ENCODE peak calls at places on chromosomes 3 and 15, in six cellular contexts. B, S, F, T, X and E are unnamed samples.

GRCh38 chr15:80070840-80071239 is 11.4 kb downstream of the ZFAND6 start:
- DNase-seq in B (no peak), S (no peak), F (no peak), T (no peak), X (no peak), E (no peak)

GRCh38 chr3:132317229-132317948 is at the start of gene ACP3:
- DNase-seq in B (peak), S (peak), F (peak), T (no peak), X (no peak), E (peak)

GRCh38 chr3:70392227-70392626 is 79.8 kb upstream of the MDFIC2 start:
- DNase-seq in B (no peak), S (no peak), F (no peak), T (no peak), X (no peak), E (no peak)

GRCh38 chr15:50166216-50166615 is 15.8 kb upstream of the SLC27A2 start:
- DNase-seq in B (no peak), S (no peak), F (no peak), T (no peak), X (no peak), E (no peak)

GRCh38 chr15:62559049-62559733 is 394.1 kb upstream of the C2CD4B start:
- DNase-seq in B (no peak), S (peak), F (no peak), T (no peak), X (no peak), E (no peak)

GRCh38 chr3:46565607-46566039 is 479 bp downstream of the LRRC2 start:
- DNase-seq in B (no peak), S (peak), F (no peak), T (no peak), X (no peak), E (no peak)

GRCh38 chr3:131388400-131388799 is 6.8 kb downstream of the NUDT16 start:
- DNase-seq in B (no peak), S (no peak), F (no peak), T (no peak), X (no peak), E (no peak)

GRCh38 chr3:170207717-170208116 is 14.5 kb upstream of the PRKCI start:
- DNase-seq in B (no peak), S (no peak), F (no peak), T (no peak), X (no peak), E (no peak)

GRCh38 chr15:25054329-25054728 is 99.5 kb downstream of the SNRPN start:
- DNase-seq in B (no peak), S (no peak), F (no peak), T (no peak), X (no peak), E (no peak)

GRCh38 chr3:136749106-136749505 is 3.1 kb downstream of the STAG1 start:
- DNase-seq in B (no peak), S (no peak), F (no peak), T (peak), X (no peak), E (no peak)

GRCh38 chr3:8301977-8302589 is 199.5 kb upstream of the LMCD1 start:
- DNase-seq in B (peak), S (no peak), F (no peak), T (no peak), X (no peak), E (no peak)

GRCh38 chr3:128277378-128278049 is 124.2 kb downstream of the EEFSEC start:
- DNase-seq in B (no peak), S (no peak), F (peak), T (no peak), X (no peak), E (no peak)

GRCh38 chr15:39997031-39997430 is 42.0 kb downstream of the SRP14 start:
- DNase-seq in B (no peak), S (no peak), F (no peak), T (no peak), X (no peak), E (no peak)

GRCh38 chr15:48418343-48418742 is 87.1 kb downstream of the DUT start:
- DNase-seq in B (no peak), S (no peak), F (no peak), T (no peak), X (no peak), E (no peak)

GRCh38 chr3:141650783-141651182 is 87.3 kb upstream of the RNF7 start:
- DNase-seq in B (no peak), S (no peak), F (no peak), T (no peak), X (no peak), E (no peak)

GRCh38 chr15:52139599-52140462 is 27.3 kb upstream of the BCL2L10 start:
- DNase-seq in B (peak), S (peak), F (peak), T (peak), X (no peak), E (peak)

GRCh38 chr3:183330881-183331280 is 77.8 kb downstream of the B3GNT5 start:
- DNase-seq in B (no peak), S (no peak), F (no peak), T (peak), X (no peak), E (no peak)

GRCh38 chr3:64489361-64490044 is 198.3 kb downstream of the ADAMTS9 start:
- DNase-seq in B (peak), S (no peak), F (peak), T (peak), X (no peak), E (no peak)

GRCh38 chr15:100005013-100005412 is 271.8 kb upstream of the LYSMD4 start:
- DNase-seq in B (no peak), S (no peak), F (no peak), T (no peak), X (no peak), E (no peak)

GRCh38 chr3:50276762-50277101 is 2.2 kb upstream of the LSMEM2 start:
- DNase-seq in B (no peak), S (no peak), F (no peak), T (no peak), X (no peak), E (no peak)

GRCh38 chr15:62254137-62254934 is 89.3 kb upstream of the C2CD4B start:
- DNase-seq in B (peak), S (peak), F (peak), T (peak), X (no peak), E (peak)

GRCh38 chr3:177145402-177145801 is 51.9 kb downstream of the TBL1XR1 start:
- DNase-seq in B (no peak), S (no peak), F (no peak), T (no peak), X (no peak), E (no peak)

GRCh38 chr3:123791417-123791816 is 92.7 kb downstream of the MYLK start:
- DNase-seq in B (no peak), S (no peak), F (no peak), T (no peak), X (no peak), E (no peak)

GRCh38 chr3:103810167-103810566 is 1375.4 kb downstream of the ZPLD1 start:
- DNase-seq in B (no peak), S (no peak), F (no peak), T (no peak), X (no peak), E (no peak)

GRCh38 chr15:100769975-100770340 is 109.7 kb upstream of the ALDH1A3 start:
- DNase-seq in B (no peak), S (no peak), F (no peak), T (no peak), X (no peak), E (no peak)

GRCh38 chr3:94423566-94423965 is 360.7 kb downstream of the NSUN3 start:
- DNase-seq in B (no peak), S (no peak), F (no peak), T (no peak), X (no peak), E (no peak)

GRCh38 chr3:127671523-127672428 is 976 bp upstream of the ABTB1 start:
- DNase-seq in B (no peak), S (peak), F (peak), T (peak), X (no peak), E (no peak)

GRCh38 chr15:64740361-64741170 is 34.8 kb downstream of the RBPMS2 start:
- DNase-seq in B (no peak), S (peak), F (peak), T (no peak), X (no peak), E (peak)

GRCh38 chr15:84570164-84570692 is 30.6 kb upstream of the ZSCAN2 start:
- DNase-seq in B (peak), S (peak), F (peak), T (no peak), X (no peak), E (peak)

GRCh38 chr15:34616613-34617012 is 33.2 kb upstream of the GOLGA8B start:
- DNase-seq in B (no peak), S (no peak), F (no peak), T (no peak), X (no peak), E (no peak)